ENCODE peak calls at places on chromosomes 4 and X, in seven cellular contexts. E is iris pigment epithelial cell; B is GM04503; O is chondrocyte; H is astrocyte of the spinal cord; C is AG20443; Q is stimulated activated CD8-positive, alpha-beta memory T cell treated with anti-CD3 and anti-CD28 coated beads, Interleukin-7, amount 100 ng/mL, for 1 hour. L is an unnamed sample.

GRCh38 chrX:68504237-68504636 is 5.4 kb downstream of the YIPF6 start:
- DNase-seq in E (peak; percentile 86), B (no peak), O (no peak), H (peak; percentile 71), C (peak; percentile 4), Q (no peak), L (no peak)

GRCh38 chrX:18210470-18210869 is 10.2 kb downstream of the BEND2 start:
- DNase-seq in E (peak; percentile 10), B (no peak), O (no peak), H (peak; percentile 22), C (no peak), Q (no peak), L (no peak)

GRCh38 chr4:139170932-139171331 is 6.1 kb downstream of the ELF2 start:
- DNase-seq in E (no peak), B (no peak), O (no peak), H (no peak), C (no peak), Q (no peak), L (no peak)

GRCh38 chr4:8252301-8253173 is 17.0 kb upstream of the HTRA3 start:
- DNase-seq in E (peak; percentile 92), B (no peak), O (no peak), H (no peak), C (no peak), Q (no peak), L (no peak)

GRCh38 chrX:147736045-147736444 is 175.7 kb upstream of the FMR1 start:
- DNase-seq in E (no peak), B (no peak), O (no peak), H (no peak), C (no peak), Q (no peak), L (no peak)

GRCh38 chrX:151703487-151703886 is 8.2 kb downstream of the PRRG3 start:
- DNase-seq in E (no peak), B (no peak), O (no peak), H (no peak), C (no peak), Q (no peak), L (no peak)

GRCh38 chr4:40953253-40954118 is 203.7 kb downstream of the NSUN7 start:
- DNase-seq in E (no peak), B (no peak), O (no peak), H (no peak), C (peak; percentile 73), Q (no peak), L (no peak)

GRCh38 chrX:110346681-110347080 is 12.0 kb upstream of the RTL9 start:
- DNase-seq in E (no peak), B (no peak), O (peak; percentile 81), H (no peak), C (no peak), Q (no peak), L (peak; percentile 32)